ENCODE peak calls at places on chromosome 7, in four cellular contexts. One of them, this sample, is unnamed.
A peak's percentile ranks its signal among the peaks of the same experiment; 100 is the strongest.

GRCh38 chr7:121741896-121742295 is 131.1 kb upstream of the PTPRZ1 start:
- DNase-seq in SHP77: no peak
- DNase-seq in GDM1: no peak
- DNase-seq in A549: no peak
- DNase-seq in this sample: no peak

GRCh38 chr7:100865971-100866720 is 1.0 kb upstream of the TRIP6 start:
- DNase-seq in A549: no peak
- DNase-seq in SHP77: no peak
- DNase-seq in GDM1: no peak
- DNase-seq in this sample: peak; percentile 77

GRCh38 chr7:89618269-89618668 is 536.0 kb upstream of the STEAP1 start:
- DNase-seq in SHP77: no peak
- DNase-seq in GDM1: no peak
- DNase-seq in A549: no peak
- DNase-seq in this sample: peak; percentile 29

GRCh38 chr7:116197355-116197754 is 13.0 kb upstream of the TES start:
- DNase-seq in SHP77: no peak
- DNase-seq in A549: no peak
- DNase-seq in GDM1: no peak
- DNase-seq in this sample: no peak

GRCh38 chr7:42161723-42162122 is 75.3 kb downstream of the GLI3 start:
- DNase-seq in A549: no peak
- DNase-seq in SHP77: no peak
- DNase-seq in GDM1: no peak
- DNase-seq in this sample: no peak

GRCh38 chr7:46512901-46513431 is 591.9 kb upstream of the IGFBP3 start:
- DNase-seq in SHP77: no peak
- DNase-seq in A549: peak; percentile 90
- DNase-seq in GDM1: no peak
- DNase-seq in this sample: no peak

GRCh38 chr7:48251766-48252165 is 80.5 kb downstream of the ABCA13 start:
- DNase-seq in A549: no peak
- DNase-seq in GDM1: no peak
- DNase-seq in SHP77: no peak
- DNase-seq in this sample: no peak

GRCh38 chr7:157404002-157404401 is 67.2 kb downstream of the DNAJB6 start:
- DNase-seq in GDM1: no peak
- DNase-seq in A549: no peak
- DNase-seq in SHP77: no peak
- DNase-seq in this sample: no peak

GRCh38 chr7:100949227-100949930 is at the start of gene MUC3A:
- DNase-seq in A549: no peak
- DNase-seq in GDM1: no peak
- DNase-seq in SHP77: no peak
- DNase-seq in this sample: no peak

GRCh38 chr7:49976238-49976637 is 116.8 kb downstream of the ZPBP start:
- DNase-seq in GDM1: no peak
- DNase-seq in A549: no peak
- DNase-seq in SHP77: no peak
- DNase-seq in this sample: no peak

GRCh38 chr7:88928266-88928665 is 132.7 kb upstream of the TEX47 start:
- DNase-seq in A549: no peak
- DNase-seq in SHP77: no peak
- DNase-seq in GDM1: no peak
- DNase-seq in this sample: no peak

GRCh38 chr7:115634633-115635032 is 395.9 kb downstream of the TFEC start:
- DNase-seq in GDM1: no peak
- DNase-seq in A549: peak; percentile 59
- DNase-seq in SHP77: no peak
- DNase-seq in this sample: peak; percentile 18

GRCh38 chr7:155256761-155257481 is 40.8 kb upstream of the INSIG1 start:
- DNase-seq in SHP77: no peak
- DNase-seq in A549: no peak
- DNase-seq in GDM1: no peak
- DNase-seq in this sample: no peak

This sample was measured in SW480.